ENCODE peak calls at places on chromosomes 5 and 9, in four cellular contexts. L is heart left ventricle, C is fibroblast of lung, B is OCI-LY7. G is an unnamed sample.

GRCh38 chr5:145718956-145719355 is 116.2 kb downstream of the PRELID2 start:
- DNase-seq in L (no peak), C (peak), B (no peak), G (no peak)

GRCh38 chr5:122332589-122333555 is 20.8 kb downstream of the SNCAIP start:
- DNase-seq in B (no peak), L (no peak), C (peak), G (no peak)

GRCh38 chr9:127803507-127804352 is 1.0 kb downstream of the FPGS start:
- DNase-seq in L (no peak), B (peak), C (peak), G (peak)

GRCh38 chr5:91006708-91007107 is 376.4 kb downstream of the ARRDC3 start:
- DNase-seq in L (no peak), B (no peak), C (no peak), G (peak)

GRCh38 chr9:21415492-21416267 is 6.8 kb downstream of the IFNA8 start:
- DNase-seq in L (no peak), C (no peak), B (no peak), G (no peak)

GRCh38 chr5:65482280-65482726 is 583 bp upstream of the ADAMTS6 start:
- DNase-seq in B (peak), L (no peak), C (peak), G (peak)

GRCh38 chr5:95669540-95669939 is 13.3 kb downstream of the SPATA9 start:
- DNase-seq in B (no peak), L (peak), C (peak), G (no peak)

GRCh38 chr9:106921341-106921899 is 58.5 kb downstream of the ZNF462 start:
- DNase-seq in L (peak), C (peak), B (no peak), G (peak)

GRCh38 chr5:50406874-50407273 is 34.2 kb downstream of the EMB start:
- DNase-seq in L (no peak), B (no peak), C (no peak), G (no peak)

GRCh38 chr5:96022971-96023370 is 61.3 kb upstream of the ELL2 start:
- DNase-seq in C (no peak), L (no peak), B (no peak), G (no peak)

GRCh38 chr5:52269395-52269794 is 518.3 kb upstream of the ITGA1 start:
- DNase-seq in C (no peak), L (no peak), B (no peak), G (no peak)

GRCh38 chr9:81871695-81872094 is 56.5 kb upstream of the SPATA31D4 start:
- DNase-seq in C (peak), B (no peak), L (no peak), G (no peak)

GRCh38 chr5:176817864-176818377 is 7.6 kb downstream of the UNC5A start:
- DNase-seq in C (no peak), B (no peak), L (peak), G (no peak)

GRCh38 chr5:150630459-150631325 is 9.8 kb upstream of the SYNPO start:
- DNase-seq in B (no peak), C (no peak), L (peak), G (no peak)
- H3K27ac ChIP-seq in B (no peak), C (no peak), L (peak), G (no peak)

GRCh38 chr5:133482033-133482432 is 130.3 kb downstream of the FSTL4 start:
- DNase-seq in C (no peak), L (no peak), B (no peak), G (no peak)
- H3K27ac ChIP-seq in C (no peak), L (no peak), B (no peak), G (no peak)

GRCh38 chr9:133791069-133791468 is 52.9 kb upstream of the SARDH start:
- DNase-seq in C (no peak), L (no peak), B (no peak), G (no peak)

GRCh38 chr9:133788045-133788818 is 50.1 kb upstream of the SARDH start:
- DNase-seq in B (no peak), L (no peak), C (no peak), G (no peak)

GRCh38 chr9:133786936-133787748 is 49.0 kb upstream of the SARDH start:
- DNase-seq in L (no peak), B (no peak), C (no peak), G (no peak)

GRCh38 chr9:133787749-133788015 is 49.5 kb upstream of the SARDH start:
- DNase-seq in B (peak), C (peak), L (no peak), G (peak)

GRCh38 chr9:133788819-133789733 is 50.9 kb upstream of the SARDH start:
- DNase-seq in B (no peak), L (peak), C (no peak), G (no peak)
- H3K27ac ChIP-seq in B (no peak), L (no peak), C (no peak), G (no peak)

DNA sequence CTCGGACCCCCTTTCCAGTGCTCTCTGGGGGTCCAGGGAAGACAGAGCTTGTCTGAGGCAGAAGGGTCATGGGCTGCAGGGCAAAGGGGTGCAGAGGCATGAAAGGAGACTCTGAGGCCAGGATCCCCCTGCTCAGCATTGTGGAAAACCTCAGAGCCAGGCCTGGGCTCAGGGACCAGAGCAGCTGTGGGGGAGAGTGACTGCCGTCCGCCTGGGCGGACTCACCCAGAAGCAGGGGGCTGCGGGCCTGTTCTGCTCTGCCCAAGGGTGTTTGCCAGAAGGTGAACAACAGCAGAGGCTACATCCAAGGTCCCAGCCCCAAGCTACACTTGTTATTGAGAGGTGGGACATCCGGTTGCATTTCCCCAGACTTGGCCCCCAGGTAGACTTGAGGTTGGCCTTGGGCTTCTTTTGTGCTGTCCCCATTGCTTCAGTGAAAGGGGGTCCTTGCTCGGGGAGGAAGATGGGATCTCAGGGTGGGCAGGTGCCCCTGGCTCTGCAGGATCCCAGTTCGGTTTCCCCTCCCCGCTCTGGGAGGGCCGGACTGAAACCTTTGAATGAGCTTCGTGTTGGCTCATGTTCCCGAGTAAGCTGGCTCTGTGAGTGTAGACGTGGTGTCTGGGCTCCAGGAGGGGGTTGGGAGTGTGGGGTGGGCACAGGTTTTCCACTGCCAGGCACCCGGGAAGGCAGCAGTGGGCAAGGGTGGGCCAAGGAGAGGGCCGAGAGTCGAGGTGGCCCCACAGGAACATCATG is 92.1 kb downstream of the COL5A1 start:
- DNase-seq in B (no peak), C (no peak), L (no peak), G (no peak)
- H3K27ac ChIP-seq in B (no peak), C (no peak), L (no peak), G (no peak)

GRCh38 chr5:74256947-74257573 is 383.5 kb downstream of the ENC1 start:
- DNase-seq in L (peak), B (no peak), C (no peak), G (no peak)
- H3K27ac ChIP-seq in L (peak), B (no peak), C (no peak), G (no peak)

GRCh38 chr9:37747271-37747753 is 6.3 kb upstream of the TRMT10B start:
- DNase-seq in L (peak), C (peak), B (peak), G (peak)
- H3K27ac ChIP-seq in L (no peak), C (no peak), B (no peak), G (no peak)